ENCODE peak calls at places on chromosome 9, in ten cellular contexts. T, F, Z, V, I, N, E, U, K and R are unnamed samples. For H3K36me3, the result is how much of the 10 kb centered on the place peaks cover.

GRCh38 chr9:36812556-36812955 is 221.5 kb downstream of the PAX5 start:
- DNase-seq in T (no peak), F (no peak), Z (no peak), V (no peak), I (no peak), N (no peak), E (no peak), U (no peak), K (peak), R (no peak)

GRCh38 chr9:81682797-81683196 is 6.5 kb downstream of the TLE1 start:
- DNase-seq in T (no peak), F (no peak), Z (peak), V (no peak), I (no peak), N (peak), E (no peak), U (no peak), K (no peak), R (no peak)

GRCh38 chr9:109806506-109807115 is 26.6 kb downstream of the PALM2AKAP2 start:
- DNase-seq in T (no peak), F (no peak), Z (peak), V (no peak), I (no peak), N (no peak), E (no peak), U (no peak), K (no peak), R (no peak)

GRCh38 chr9:16652511-16653101 is 217.9 kb downstream of the BNC2 start:
- DNase-seq in T (no peak), F (no peak), Z (peak), V (no peak), I (no peak), N (no peak), E (no peak), U (no peak), K (no peak), R (no peak)

GRCh38 chr9:21682981-21683380 is 119.5 kb upstream of the MTAP start:
- DNase-seq in T (no peak), F (no peak), Z (peak), V (no peak), I (no peak), N (no peak), E (no peak), U (no peak), K (no peak), R (no peak)

GRCh38 chr9:80560976-80561375 is 989.2 kb downstream of the TLE4 start:
- DNase-seq in T (no peak), F (no peak), Z (no peak), V (no peak), I (no peak), N (no peak), E (no peak), U (no peak), K (no peak), R (no peak)

GRCh38 chr9:130938652-130939404 is at the start of gene FIBCD1:
- DNase-seq in T (no peak), F (peak), Z (peak), V (no peak), I (no peak), N (no peak), E (no peak), U (peak), K (no peak), R (no peak)

GRCh38 chr9:132768932-132769894 is 98.9 kb downstream of the GTF3C4 start:
- DNase-seq in T (peak), F (no peak), Z (peak), V (peak), I (peak), N (peak), E (peak), U (peak), K (peak), R (peak)

GRCh38 chr9:78243130-78243529 is 7.3 kb downstream of the CEP78 start:
- DNase-seq in T (no peak), F (no peak), Z (no peak), V (no peak), I (no peak), N (no peak), E (no peak), U (no peak), K (no peak), R (no peak)

GRCh38 chr9:91857291-91857781 is 92.7 kb downstream of the ROR2 start:
- DNase-seq in T (no peak), F (no peak), Z (no peak), V (no peak), I (no peak), N (no peak), E (no peak), U (peak), K (peak), R (no peak)

GRCh38 chr9:33426843-33427293 is 20.5 kb downstream of the AQP3 start:
- DNase-seq in T (no peak), F (no peak), Z (no peak), V (no peak), I (no peak), N (no peak), E (no peak), U (peak), K (no peak), R (no peak)

GRCh38 chr9:102069969-102070368 is 331.5 kb upstream of the GRIN3A start:
- DNase-seq in T (no peak), F (no peak), Z (peak), V (no peak), I (no peak), N (no peak), E (no peak), U (no peak), K (no peak), R (no peak)

GRCh38 chr9:121222524-121223171 is 21.0 kb upstream of the RAB14 start:
- DNase-seq in T (no peak), F (peak), Z (peak), V (no peak), I (no peak), N (no peak), E (no peak), U (peak), K (no peak), R (no peak)

GRCh38 chr9:13787234-13787833 is 507.8 kb upstream of the MPDZ start:
- DNase-seq in T (peak), F (no peak), Z (peak), V (no peak), I (no peak), N (no peak), E (no peak), U (no peak), K (no peak), R (no peak)

GRCh38 chr9:114894801-114895433 is 35.5 kb downstream of the TNFSF8 start:
- DNase-seq in T (peak), F (no peak), Z (peak), V (no peak), I (no peak), N (no peak), E (no peak), U (no peak), K (no peak), R (no peak)

GRCh38 chr9:125137200-125137599 is 6.1 kb downstream of the SCAI start:
- DNase-seq in T (no peak), F (no peak), Z (no peak), V (no peak), I (no peak), N (no peak), E (no peak), U (no peak), K (no peak), R (no peak)

GRCh38 chr9:8599937-8600336 is 800.4 kb upstream of the DMAC1 start:
- DNase-seq in T (no peak), F (no peak), Z (no peak), V (no peak), I (no peak), N (no peak), E (no peak), U (peak), K (peak), R (no peak)

GRCh38 chr9:35675732-35676392 is 2.1 kb downstream of the CA9 start:
- DNase-seq in T (peak), F (no peak), Z (peak), V (peak), I (peak), N (no peak), E (peak), U (peak), K (no peak), R (peak)

GRCh38 chr9:89808076-89808701 is 203.4 kb downstream of the GADD45G start:
- DNase-seq in T (no peak), F (no peak), Z (peak), V (peak), I (peak), N (no peak), E (peak), U (no peak), K (no peak), R (no peak)

GRCh38 chr9:100492952-100493351 is 20.0 kb downstream of the TMEFF1 start:
- DNase-seq in T (no peak), F (no peak), Z (peak), V (no peak), I (no peak), N (no peak), E (no peak), U (no peak), K (no peak), R (no peak)

GRCh38 chr9:110276827-110277226 is 20.5 kb upstream of the TXN start:
- DNase-seq in T (no peak), F (no peak), Z (no peak), V (no peak), I (no peak), N (no peak), E (no peak), U (no peak), K (no peak), R (no peak)

GRCh38 chr9:81183763-81184162 is 505.6 kb downstream of the TLE1 start:
- DNase-seq in T (no peak), F (no peak), Z (peak), V (no peak), I (no peak), N (no peak), E (no peak), U (no peak), K (no peak), R (no peak)

DNA sequence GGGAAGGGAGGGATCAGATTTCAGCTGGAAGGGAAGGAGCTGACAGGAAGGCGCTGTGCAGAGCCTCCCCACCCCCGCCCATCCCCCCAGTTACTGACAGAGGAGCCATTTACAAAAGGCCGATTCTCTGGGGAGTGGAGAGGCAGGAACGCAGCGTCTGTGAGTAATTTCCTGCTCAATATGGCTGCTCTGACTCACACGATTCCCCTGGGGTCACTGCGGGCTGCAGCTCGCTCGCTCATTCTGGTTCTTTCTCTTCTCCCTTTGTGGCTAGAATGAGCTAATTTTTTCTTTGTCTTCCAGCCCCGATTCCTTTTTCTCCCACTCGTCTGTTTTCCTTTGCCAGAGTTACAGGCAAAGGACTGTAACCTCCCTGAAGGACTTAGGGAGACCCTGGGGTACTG is 28.8 kb downstream of the PTPA start:
- DNase-seq in T (peak), F (peak), Z (peak), V (peak), I (peak), N (peak), E (peak), U (peak), K (peak), R (no peak)
- H3K36me3 ChIP-seq in T (under half), F (under half), Z (under half), V (under half), I (under half), N (under half), E (under half), U (under half), K (under half), R (half or more)

GRCh38 chr9:127916665-127917581 is at the start of gene ST6GALNAC4:
- DNase-seq in T (peak), F (no peak), Z (peak), V (peak), I (peak), N (peak), E (peak), U (peak), K (peak), R (peak)

GRCh38 chr9:127913682-127914081 is 3.2 kb downstream of the ST6GALNAC4 start:
- DNase-seq in T (no peak), F (no peak), Z (no peak), V (no peak), I (no peak), N (no peak), E (peak), U (no peak), K (no peak), R (no peak)

GRCh38 chr9:127917603-127918002 is 762 bp upstream of the ST6GALNAC4 start:
- DNase-seq in T (no peak), F (no peak), Z (no peak), V (peak), I (no peak), N (no peak), E (no peak), U (no peak), K (no peak), R (no peak)

GRCh38 chr9:127915801-127916664 is 808 bp downstream of the ST6GALNAC4 start:
- DNase-seq in T (no peak), F (no peak), Z (no peak), V (peak), I (peak), N (peak), E (no peak), U (no peak), K (no peak), R (no peak)

DNA sequence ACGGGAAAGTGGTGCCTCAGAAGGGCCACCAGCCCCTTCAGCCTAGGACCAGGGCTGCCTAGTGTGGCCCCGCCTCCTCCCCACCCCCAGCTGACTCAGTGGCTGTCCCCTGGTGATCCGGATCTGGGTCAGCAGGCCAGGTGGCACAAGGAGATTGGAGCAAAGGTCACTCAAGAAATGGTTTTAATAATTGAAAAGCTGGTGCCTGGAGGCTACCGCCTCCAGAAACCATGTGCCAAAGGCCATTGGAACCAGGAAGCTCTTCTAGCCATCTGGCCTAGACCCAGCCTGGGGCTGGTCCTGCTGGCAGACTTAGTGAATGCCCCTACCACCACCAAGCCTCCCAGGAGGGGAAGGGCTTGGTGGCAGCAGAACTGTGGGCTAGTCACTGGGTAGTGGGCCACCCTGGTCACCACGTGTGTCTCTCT is 1.5 kb downstream of the ST6GALNAC4 start:
- DNase-seq in T (no peak), F (no peak), Z (no peak), V (no peak), I (peak), N (peak), E (no peak), U (no peak), K (no peak), R (no peak)
- H3K36me3 ChIP-seq in T (under half), F (under half), Z (under half), V (under half), I (under half), N (under half), E (under half), U (under half), K (under half), R (under half)

GRCh38 chr9:79266986-79267385 is 304.8 kb upstream of the TLE4 start:
- DNase-seq in T (no peak), F (no peak), Z (no peak), V (no peak), I (no peak), N (no peak), E (no peak), U (no peak), K (no peak), R (no peak)

GRCh38 chr9:79263666-79264460 is 307.9 kb upstream of the TLE4 start:
- DNase-seq in T (no peak), F (no peak), Z (no peak), V (no peak), I (no peak), N (no peak), E (no peak), U (peak), K (no peak), R (no peak)

DNA sequence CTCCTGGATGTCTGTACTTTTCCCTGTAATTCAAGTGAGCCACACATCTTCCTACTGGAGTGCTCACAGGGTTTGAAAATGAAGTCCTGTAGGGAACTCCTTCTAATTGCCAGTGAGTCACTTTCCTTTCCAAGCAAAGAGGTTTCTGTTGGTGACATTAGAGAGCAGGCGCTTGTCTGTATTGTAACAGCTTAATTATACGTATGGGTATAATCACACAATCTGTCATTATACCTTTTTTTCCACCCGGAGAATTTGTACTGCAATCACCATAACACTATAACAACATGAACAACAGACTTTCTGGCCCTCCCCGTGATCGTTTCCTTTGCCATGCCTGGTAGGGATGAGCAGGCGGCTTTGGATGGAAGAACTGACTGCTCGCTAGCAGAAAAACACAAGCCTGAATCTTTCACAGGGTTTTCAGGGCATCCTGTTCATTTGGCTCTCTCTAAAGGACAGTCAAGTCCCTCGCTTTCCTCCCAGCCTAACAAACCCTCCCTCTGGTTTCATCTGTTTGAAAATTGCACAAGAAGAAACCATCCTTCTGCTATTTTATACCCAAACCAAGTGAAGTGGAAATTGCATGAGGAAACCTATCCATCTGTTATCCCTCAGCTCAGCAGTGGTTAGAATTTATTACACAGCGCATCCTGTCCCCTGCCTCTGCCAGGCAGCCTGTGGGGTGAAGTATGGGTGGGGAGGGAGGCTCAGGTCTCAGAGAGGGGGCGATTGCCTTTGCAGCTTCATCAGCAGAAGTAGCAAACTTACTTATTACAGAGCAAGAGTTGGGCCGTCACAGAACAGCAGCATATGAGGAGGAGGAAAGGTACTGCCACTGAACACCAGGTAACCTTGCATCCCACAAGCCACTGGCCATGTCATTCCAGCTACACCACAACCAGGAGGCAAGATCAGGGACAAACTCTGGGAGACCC is 307.0 kb upstream of the TLE4 start:
- DNase-seq in T (no peak), F (no peak), Z (no peak), V (no peak), I (no peak), N (no peak), E (no peak), U (no peak), K (no peak), R (no peak)
- H3K36me3 ChIP-seq in T (under half), F (under half), Z (under half), V (under half), I (under half), N (under half), E (under half), U (under half), K (under half), R (under half)

DNA sequence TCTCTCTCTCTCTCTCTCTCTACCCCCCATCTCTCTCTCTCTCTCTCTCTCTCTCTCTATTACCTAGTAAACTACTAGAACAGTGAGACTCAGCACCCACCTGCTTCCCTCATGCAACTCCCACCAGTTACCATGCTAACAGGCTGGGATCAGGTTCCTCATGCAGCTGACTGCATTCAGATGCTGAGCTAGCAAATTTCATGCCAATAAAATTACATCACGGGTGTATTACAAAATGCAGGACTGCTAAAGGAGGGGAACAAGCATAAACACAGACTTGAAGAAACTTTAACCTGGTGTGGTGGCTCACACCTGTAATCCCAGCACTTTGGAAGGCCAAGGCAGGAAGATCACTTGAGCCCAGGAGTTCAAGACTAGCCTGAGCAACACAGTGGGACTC is 76.0 kb downstream of the CEMIP2 start:
- DNase-seq in T (peak), F (no peak), Z (peak), V (no peak), I (no peak), N (no peak), E (no peak), U (no peak), K (no peak), R (peak)
- H3K36me3 ChIP-seq in T (half or more), F (under half), Z (under half), V (half or more), I (under half), N (under half), E (under half), U (under half), K (under half), R (under half)

DNA sequence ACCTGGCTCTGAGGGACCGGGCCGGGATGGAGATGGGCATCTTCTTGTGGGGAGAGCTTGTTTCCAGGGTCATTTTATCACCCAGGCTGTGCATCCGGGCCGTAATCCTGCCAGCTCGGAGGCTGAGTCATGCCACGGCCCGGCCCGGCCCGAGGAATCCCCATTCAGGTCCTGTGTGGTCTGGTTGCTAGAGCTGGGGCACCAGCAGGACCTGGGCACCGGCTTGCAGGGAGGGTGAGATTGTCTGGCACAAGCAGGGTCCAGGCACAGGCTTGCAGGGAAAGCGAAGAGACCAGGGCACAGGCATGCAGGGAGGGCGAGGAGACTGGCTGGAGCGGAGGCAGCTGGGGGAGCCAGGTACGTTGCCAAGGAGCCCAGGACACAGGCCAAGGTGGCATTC is 106.8 kb downstream of the RXRA start:
- DNase-seq in T (no peak), F (no peak), Z (peak), V (no peak), I (peak), N (no peak), E (no peak), U (no peak), K (peak), R (no peak)
- H3K36me3 ChIP-seq in T (half or more), F (under half), Z (under half), V (half or more), I (under half), N (under half), E (under half), U (under half), K (under half), R (under half)

DNA sequence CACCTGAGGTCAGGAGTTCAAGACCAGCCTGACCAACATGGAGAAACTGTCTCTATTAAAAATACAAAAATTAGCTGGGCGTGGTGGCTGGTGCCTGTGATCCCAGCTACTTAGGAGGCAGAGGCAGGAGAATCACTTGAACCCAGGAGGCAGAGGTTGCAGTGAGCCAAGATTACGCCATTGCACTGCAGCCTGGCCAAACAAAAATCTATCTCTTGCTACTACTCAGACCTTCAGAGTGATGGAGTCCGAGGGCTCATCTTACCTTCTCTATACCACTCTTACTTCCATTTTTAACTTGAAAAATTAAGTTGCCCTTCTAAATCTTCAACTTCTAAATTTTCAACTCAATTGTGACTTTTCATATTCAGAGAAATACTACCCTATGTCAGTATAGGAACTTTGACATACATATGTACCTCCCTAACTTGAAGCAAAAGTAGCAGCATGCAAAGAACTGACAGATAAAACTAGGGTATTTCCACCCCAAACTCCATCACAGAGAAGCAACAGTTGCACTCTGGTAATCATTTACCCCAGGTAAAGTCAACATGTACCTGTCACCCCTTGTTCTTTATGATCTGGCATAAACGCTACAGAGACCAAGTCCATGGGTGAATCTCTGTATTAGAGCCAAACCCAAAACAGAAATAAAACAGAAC is 11.4 kb downstream of the ZFAND5 start:
- DNase-seq in T (no peak), F (no peak), Z (no peak), V (no peak), I (no peak), N (no peak), E (no peak), U (no peak), K (no peak), R (no peak)
- H3K36me3 ChIP-seq in T (half or more), F (under half), Z (under half), V (half or more), I (half or more), N (under half), E (under half), U (half or more), K (under half), R (half or more)

GRCh38 chr9:87668722-87669121 is 57.2 kb upstream of the CTSL start:
- DNase-seq in T (no peak), F (no peak), Z (no peak), V (no peak), I (no peak), N (no peak), E (no peak), U (no peak), K (no peak), R (no peak)
- H3K36me3 ChIP-seq in T (under half), F (under half), Z (under half), V (half or more), I (under half), N (under half), E (under half), U (under half), K (under half), R (under half)